ENCODE peak calls at places on chromosome 20, in six cellular contexts. One of them, this sample, is unnamed.

GRCh38 chr20:33250666-33251065 is 14.9 kb downstream of the BPIFA1 start:
- DNase-seq in stimulated activated CD4-positive, alpha-beta T cell treated with anti-CD3 and anti-CD28 coated beads, Interleukin-1b, Interleukin-23, amount 100 ng/mL, for 48 hours: no peak
- DNase-seq in RPMI8226: no peak
- DNase-seq in HTR-8/SVneo: no peak
- DNase-seq in activated naive CD8-positive, alpha-beta T cell treated with anti-CD3 and anti-CD28 coated beads for 36 hours: no peak
- DNase-seq in astrocyte of the spinal cord: no peak
- DNase-seq in this sample: no peak

GRCh38 chr20:63534831-63535651 is 2.1 kb downstream of the PTK6 start:
- DNase-seq in activated naive CD8-positive, alpha-beta T cell treated with anti-CD3 and anti-CD28 coated beads for 36 hours: no peak
- DNase-seq in stimulated activated CD4-positive, alpha-beta T cell treated with anti-CD3 and anti-CD28 coated beads, Interleukin-1b, Interleukin-23, amount 100 ng/mL, for 48 hours: no peak
- DNase-seq in HTR-8/SVneo: no peak
- DNase-seq in RPMI8226: no peak
- DNase-seq in astrocyte of the spinal cord: no peak
- DNase-seq in this sample: no peak

GRCh38 chr20:24998631-24999445 is 6.3 kb upstream of the APMAP start:
- DNase-seq in RPMI8226: peak
- DNase-seq in HTR-8/SVneo: no peak
- DNase-seq in astrocyte of the spinal cord: no peak
- DNase-seq in activated naive CD8-positive, alpha-beta T cell treated with anti-CD3 and anti-CD28 coated beads for 36 hours: no peak
- DNase-seq in stimulated activated CD4-positive, alpha-beta T cell treated with anti-CD3 and anti-CD28 coated beads, Interleukin-1b, Interleukin-23, amount 100 ng/mL, for 48 hours: no peak
- DNase-seq in this sample: no peak

GRCh38 chr20:22308934-22309333 is 275.4 kb downstream of the FOXA2 start:
- DNase-seq in activated naive CD8-positive, alpha-beta T cell treated with anti-CD3 and anti-CD28 coated beads for 36 hours: no peak
- DNase-seq in HTR-8/SVneo: no peak
- DNase-seq in RPMI8226: no peak
- DNase-seq in astrocyte of the spinal cord: no peak
- DNase-seq in stimulated activated CD4-positive, alpha-beta T cell treated with anti-CD3 and anti-CD28 coated beads, Interleukin-1b, Interleukin-23, amount 100 ng/mL, for 48 hours: no peak
- DNase-seq in this sample: no peak

GRCh38 chr20:35171753-35172433 is at the start of gene PROCR:
- DNase-seq in activated naive CD8-positive, alpha-beta T cell treated with anti-CD3 and anti-CD28 coated beads for 36 hours: peak
- DNase-seq in stimulated activated CD4-positive, alpha-beta T cell treated with anti-CD3 and anti-CD28 coated beads, Interleukin-1b, Interleukin-23, amount 100 ng/mL, for 48 hours: no peak
- DNase-seq in astrocyte of the spinal cord: peak
- DNase-seq in HTR-8/SVneo: peak
- DNase-seq in RPMI8226: peak
- DNase-seq in this sample: peak

GRCh38 chr20:55216525-55217242 is 741.3 kb downstream of the DOK5 start:
- DNase-seq in astrocyte of the spinal cord: no peak
- DNase-seq in stimulated activated CD4-positive, alpha-beta T cell treated with anti-CD3 and anti-CD28 coated beads, Interleukin-1b, Interleukin-23, amount 100 ng/mL, for 48 hours: no peak
- DNase-seq in HTR-8/SVneo: no peak
- DNase-seq in activated naive CD8-positive, alpha-beta T cell treated with anti-CD3 and anti-CD28 coated beads for 36 hours: no peak
- DNase-seq in RPMI8226: no peak
- DNase-seq in this sample: no peak

GRCh38 chr20:62595491-62595890 is 46.8 kb upstream of the SLCO4A1 start:
- DNase-seq in astrocyte of the spinal cord: peak
- DNase-seq in RPMI8226: no peak
- DNase-seq in activated naive CD8-positive, alpha-beta T cell treated with anti-CD3 and anti-CD28 coated beads for 36 hours: no peak
- DNase-seq in HTR-8/SVneo: peak
- DNase-seq in stimulated activated CD4-positive, alpha-beta T cell treated with anti-CD3 and anti-CD28 coated beads, Interleukin-1b, Interleukin-23, amount 100 ng/mL, for 48 hours: no peak
- DNase-seq in this sample: no peak

GRCh38 chr20:6162239-6162638 is 39.4 kb upstream of the FERMT1 start:
- DNase-seq in activated naive CD8-positive, alpha-beta T cell treated with anti-CD3 and anti-CD28 coated beads for 36 hours: no peak
- DNase-seq in HTR-8/SVneo: no peak
- DNase-seq in astrocyte of the spinal cord: peak
- DNase-seq in stimulated activated CD4-positive, alpha-beta T cell treated with anti-CD3 and anti-CD28 coated beads, Interleukin-1b, Interleukin-23, amount 100 ng/mL, for 48 hours: no peak
- DNase-seq in RPMI8226: no peak
- DNase-seq in this sample: no peak

GRCh38 chr20:41050361-41051019 is 21.9 kb downstream of the TOP1 start:
- DNase-seq in HTR-8/SVneo: no peak
- DNase-seq in stimulated activated CD4-positive, alpha-beta T cell treated with anti-CD3 and anti-CD28 coated beads, Interleukin-1b, Interleukin-23, amount 100 ng/mL, for 48 hours: no peak
- DNase-seq in RPMI8226: no peak
- DNase-seq in activated naive CD8-positive, alpha-beta T cell treated with anti-CD3 and anti-CD28 coated beads for 36 hours: no peak
- DNase-seq in astrocyte of the spinal cord: peak
- DNase-seq in this sample: no peak

GRCh38 chr20:34579191-34579661 is 20.7 kb downstream of the MAP1LC3A start:
- DNase-seq in astrocyte of the spinal cord: peak
- DNase-seq in RPMI8226: no peak
- DNase-seq in stimulated activated CD4-positive, alpha-beta T cell treated with anti-CD3 and anti-CD28 coated beads, Interleukin-1b, Interleukin-23, amount 100 ng/mL, for 48 hours: no peak
- DNase-seq in activated naive CD8-positive, alpha-beta T cell treated with anti-CD3 and anti-CD28 coated beads for 36 hours: no peak
- DNase-seq in HTR-8/SVneo: peak
- DNase-seq in this sample: no peak

GRCh38 chr20:49697071-49697470 is 16.6 kb downstream of the B4GALT5 start:
- DNase-seq in activated naive CD8-positive, alpha-beta T cell treated with anti-CD3 and anti-CD28 coated beads for 36 hours: no peak
- DNase-seq in HTR-8/SVneo: no peak
- DNase-seq in RPMI8226: peak
- DNase-seq in astrocyte of the spinal cord: no peak
- DNase-seq in stimulated activated CD4-positive, alpha-beta T cell treated with anti-CD3 and anti-CD28 coated beads, Interleukin-1b, Interleukin-23, amount 100 ng/mL, for 48 hours: no peak
- DNase-seq in this sample: no peak

GRCh38 chr20:46870041-46870440 is 24.6 kb upstream of the EYA2 start:
- DNase-seq in HTR-8/SVneo: no peak
- DNase-seq in stimulated activated CD4-positive, alpha-beta T cell treated with anti-CD3 and anti-CD28 coated beads, Interleukin-1b, Interleukin-23, amount 100 ng/mL, for 48 hours: no peak
- DNase-seq in RPMI8226: no peak
- DNase-seq in activated naive CD8-positive, alpha-beta T cell treated with anti-CD3 and anti-CD28 coated beads for 36 hours: no peak
- DNase-seq in astrocyte of the spinal cord: no peak
- DNase-seq in this sample: no peak

GRCh38 chr20:8800089-8800488 is 268.8 kb upstream of the PLCB4 start:
- DNase-seq in astrocyte of the spinal cord: no peak
- DNase-seq in activated naive CD8-positive, alpha-beta T cell treated with anti-CD3 and anti-CD28 coated beads for 36 hours: no peak
- DNase-seq in stimulated activated CD4-positive, alpha-beta T cell treated with anti-CD3 and anti-CD28 coated beads, Interleukin-1b, Interleukin-23, amount 100 ng/mL, for 48 hours: no peak
- DNase-seq in RPMI8226: no peak
- DNase-seq in HTR-8/SVneo: no peak
- DNase-seq in this sample: no peak

GRCh38 chr20:45238139-45238538 is 16.2 kb downstream of the SLPI start:
- DNase-seq in stimulated activated CD4-positive, alpha-beta T cell treated with anti-CD3 and anti-CD28 coated beads, Interleukin-1b, Interleukin-23, amount 100 ng/mL, for 48 hours: no peak
- DNase-seq in RPMI8226: no peak
- DNase-seq in activated naive CD8-positive, alpha-beta T cell treated with anti-CD3 and anti-CD28 coated beads for 36 hours: no peak
- DNase-seq in HTR-8/SVneo: no peak
- DNase-seq in astrocyte of the spinal cord: no peak
- DNase-seq in this sample: no peak

GRCh38 chr20:23926941-23927872 is 47.7 kb upstream of the CST5 start:
- DNase-seq in activated naive CD8-positive, alpha-beta T cell treated with anti-CD3 and anti-CD28 coated beads for 36 hours: no peak
- DNase-seq in HTR-8/SVneo: no peak
- DNase-seq in stimulated activated CD4-positive, alpha-beta T cell treated with anti-CD3 and anti-CD28 coated beads, Interleukin-1b, Interleukin-23, amount 100 ng/mL, for 48 hours: no peak
- DNase-seq in astrocyte of the spinal cord: no peak
- DNase-seq in RPMI8226: no peak
- DNase-seq in this sample: no peak

GRCh38 chr20:50588034-50588736 is 78.0 kb downstream of the PTPN1 start:
- DNase-seq in stimulated activated CD4-positive, alpha-beta T cell treated with anti-CD3 and anti-CD28 coated beads, Interleukin-1b, Interleukin-23, amount 100 ng/mL, for 48 hours: peak
- DNase-seq in astrocyte of the spinal cord: peak
- DNase-seq in activated naive CD8-positive, alpha-beta T cell treated with anti-CD3 and anti-CD28 coated beads for 36 hours: peak
- DNase-seq in RPMI8226: peak
- DNase-seq in HTR-8/SVneo: peak
- DNase-seq in this sample: no peak

GRCh38 chr20:7856756-7857155 is 83.5 kb downstream of the HAO1 start:
- DNase-seq in activated naive CD8-positive, alpha-beta T cell treated with anti-CD3 and anti-CD28 coated beads for 36 hours: no peak
- DNase-seq in stimulated activated CD4-positive, alpha-beta T cell treated with anti-CD3 and anti-CD28 coated beads, Interleukin-1b, Interleukin-23, amount 100 ng/mL, for 48 hours: no peak
- DNase-seq in HTR-8/SVneo: no peak
- DNase-seq in astrocyte of the spinal cord: peak
- DNase-seq in RPMI8226: no peak
- DNase-seq in this sample: no peak

GRCh38 chr20:63100926-63101699 is 94.3 kb upstream of the BHLHE23 start:
- DNase-seq in activated naive CD8-positive, alpha-beta T cell treated with anti-CD3 and anti-CD28 coated beads for 36 hours: no peak
- DNase-seq in HTR-8/SVneo: no peak
- DNase-seq in RPMI8226: no peak
- DNase-seq in astrocyte of the spinal cord: no peak
- DNase-seq in stimulated activated CD4-positive, alpha-beta T cell treated with anti-CD3 and anti-CD28 coated beads, Interleukin-1b, Interleukin-23, amount 100 ng/mL, for 48 hours: no peak
- DNase-seq in this sample: no peak